ENCODE peak calls at places on chromosome 2, in six cellular contexts. One of them, this sample, is unnamed.
A peak's percentile ranks its signal among the peaks of the same experiment; 100 is the strongest.

GRCh38 chr2:196274387-196274809 is 103.0 kb upstream of the STK17B start:
- DNase-seq in mesendoderm: no peak
- DNase-seq in mesenchymal stem cell: peak; percentile 67
- DNase-seq in H9: no peak
- DNase-seq in neuronal stem cell: no peak
- DNase-seq in H1: no peak
- DNase-seq in this sample: peak; percentile 56

GRCh38 chr2:36701391-36701795 is 4.9 kb downstream of the VIT start:
- DNase-seq in mesenchymal stem cell: no peak
- DNase-seq in mesendoderm: peak; percentile 75
- DNase-seq in H1: no peak
- DNase-seq in H9: no peak
- DNase-seq in neuronal stem cell: no peak
- DNase-seq in this sample: peak; percentile 20

GRCh38 chr2:71545572-71546274 is 92.4 kb downstream of the DYSF start:
- DNase-seq in neuronal stem cell: peak; percentile 72
- DNase-seq in H1: peak; percentile 56
- DNase-seq in mesenchymal stem cell: peak; percentile 61
- DNase-seq in H9: peak; percentile 78
- DNase-seq in mesendoderm: peak; percentile 83
- DNase-seq in this sample: peak; percentile 55

GRCh38 chr2:171201767-171202166 is 41.1 kb upstream of the TLK1 start:
- DNase-seq in H9: no peak
- DNase-seq in H1: no peak
- DNase-seq in mesenchymal stem cell: no peak
- DNase-seq in mesendoderm: no peak
- DNase-seq in neuronal stem cell: no peak
- DNase-seq in this sample: no peak

GRCh38 chr2:128754246-128754724 is 435.6 kb upstream of the HS6ST1 start:
- DNase-seq in mesenchymal stem cell: peak; percentile 69
- DNase-seq in H1: no peak
- DNase-seq in mesendoderm: no peak
- DNase-seq in H9: no peak
- DNase-seq in neuronal stem cell: no peak
- DNase-seq in this sample: no peak

GRCh38 chr2:105104208-105104731 is 66.4 kb downstream of the MRPS9 start:
- DNase-seq in neuronal stem cell: no peak
- DNase-seq in H9: no peak
- DNase-seq in H1: no peak
- DNase-seq in mesendoderm: peak; percentile 17
- DNase-seq in mesenchymal stem cell: no peak
- DNase-seq in this sample: peak; percentile 82

GRCh38 chr2:72926368-72926767 is 9.0 kb downstream of the EMX1 start:
- DNase-seq in neuronal stem cell: no peak
- DNase-seq in H9: peak; percentile 21
- DNase-seq in mesenchymal stem cell: no peak
- DNase-seq in H1: no peak
- DNase-seq in mesendoderm: no peak
- DNase-seq in this sample: no peak

GRCh38 chr2:21452263-21452662 is 328.5 kb downstream of the TDRD15 start:
- DNase-seq in H9: no peak
- DNase-seq in H1: no peak
- DNase-seq in mesenchymal stem cell: no peak
- DNase-seq in mesendoderm: peak; percentile 83
- DNase-seq in neuronal stem cell: no peak
- DNase-seq in this sample: no peak

GRCh38 chr2:53353372-53354111 is 414.1 kb upstream of the CHAC2 start:
- DNase-seq in mesendoderm: peak; percentile 57
- DNase-seq in neuronal stem cell: peak; percentile 4
- DNase-seq in mesenchymal stem cell: peak; percentile 51
- DNase-seq in H1: no peak
- DNase-seq in H9: peak; percentile 41
- DNase-seq in this sample: peak; percentile 15

GRCh38 chr2:64021578-64021977 is 2.4 kb upstream of the VPS54 start:
- DNase-seq in H9: no peak
- DNase-seq in mesendoderm: no peak
- DNase-seq in H1: no peak
- DNase-seq in neuronal stem cell: no peak
- DNase-seq in mesenchymal stem cell: peak; percentile 61
- DNase-seq in this sample: peak; percentile 46

GRCh38 chr2:200756618-200757321 is 54.9 kb upstream of the BZW1 start:
- DNase-seq in neuronal stem cell: no peak
- DNase-seq in mesenchymal stem cell: peak; percentile 77
- DNase-seq in H9: peak; percentile 41
- DNase-seq in mesendoderm: peak; percentile 32
- DNase-seq in H1: no peak
- DNase-seq in this sample: peak; percentile 91

GRCh38 chr2:227623225-227623624 is 5.9 kb downstream of the SCYGR4 start:
- DNase-seq in mesenchymal stem cell: peak; percentile 52
- DNase-seq in H9: no peak
- DNase-seq in neuronal stem cell: no peak
- DNase-seq in H1: no peak
- DNase-seq in mesendoderm: no peak
- DNase-seq in this sample: peak; percentile 75

GRCh38 chr2:43276962-43277383 is 50.6 kb upstream of the ZFP36L2 start:
- DNase-seq in neuronal stem cell: no peak
- DNase-seq in H1: no peak
- DNase-seq in H9: no peak
- DNase-seq in mesendoderm: peak; percentile 19
- DNase-seq in mesenchymal stem cell: peak; percentile 27
- DNase-seq in this sample: no peak

GRCh38 chr2:38296381-38296780 is 80.7 kb downstream of the ATL2 start:
- DNase-seq in mesenchymal stem cell: no peak
- DNase-seq in H9: no peak
- DNase-seq in neuronal stem cell: no peak
- DNase-seq in mesendoderm: no peak
- DNase-seq in H1: no peak
- DNase-seq in this sample: no peak

GRCh38 chr2:46803911-46804670 is 111.5 kb downstream of the MCFD2 start:
- DNase-seq in mesenchymal stem cell: peak; percentile 42
- DNase-seq in H9: no peak
- DNase-seq in H1: no peak
- DNase-seq in neuronal stem cell: no peak
- DNase-seq in mesendoderm: no peak
- DNase-seq in this sample: peak; percentile 96

GRCh38 chr2:12302140-12302539 is 414.6 kb upstream of the TRIB2 start:
- DNase-seq in mesendoderm: no peak
- DNase-seq in neuronal stem cell: no peak
- DNase-seq in H9: no peak
- DNase-seq in H1: no peak
- DNase-seq in mesenchymal stem cell: peak; percentile 79
- DNase-seq in this sample: no peak

GRCh38 chr2:168428431-168428830 is 27.6 kb upstream of the CERS6 start:
- DNase-seq in mesendoderm: no peak
- DNase-seq in H9: no peak
- DNase-seq in mesenchymal stem cell: no peak
- DNase-seq in H1: no peak
- DNase-seq in neuronal stem cell: no peak
- DNase-seq in this sample: no peak

GRCh38 chr2:149860276-149860921 is 272.8 kb upstream of the MMADHC start:
- DNase-seq in H9: no peak
- DNase-seq in mesenchymal stem cell: peak; percentile 96
- DNase-seq in neuronal stem cell: no peak
- DNase-seq in mesendoderm: peak; percentile 10
- DNase-seq in H1: no peak
- DNase-seq in this sample: peak; percentile 92

GRCh38 chr2:48795065-48795464 is 39.5 kb upstream of the LHCGR start:
- DNase-seq in H1: no peak
- DNase-seq in neuronal stem cell: no peak
- DNase-seq in H9: no peak
- DNase-seq in mesendoderm: no peak
- DNase-seq in mesenchymal stem cell: no peak
- DNase-seq in this sample: no peak

GRCh38 chr2:170148161-170148560 is 29.8 kb upstream of the MYO3B start:
- DNase-seq in H1: no peak
- DNase-seq in mesenchymal stem cell: peak; percentile 50
- DNase-seq in mesendoderm: no peak
- DNase-seq in H9: no peak
- DNase-seq in neuronal stem cell: no peak
- DNase-seq in this sample: peak; percentile 14

GRCh38 chr2:140013556-140014270 is 1233.5 kb upstream of the NXPH2 start:
- DNase-seq in mesenchymal stem cell: no peak
- DNase-seq in H9: no peak
- DNase-seq in H1: no peak
- DNase-seq in neuronal stem cell: no peak
- DNase-seq in mesendoderm: no peak
- DNase-seq in this sample: no peak

GRCh38 chr2:222912117-222912516 is 51.3 kb downstream of the ACSL3 start:
- DNase-seq in H9: no peak
- DNase-seq in mesendoderm: peak; percentile 57
- DNase-seq in neuronal stem cell: no peak
- DNase-seq in H1: no peak
- DNase-seq in mesenchymal stem cell: peak; percentile 23
- DNase-seq in this sample: peak; percentile 46

GRCh38 chr2:227414846-227415245 is 27.1 kb upstream of the SCYGR1 start:
- DNase-seq in neuronal stem cell: no peak
- DNase-seq in H1: no peak
- DNase-seq in H9: no peak
- DNase-seq in mesenchymal stem cell: peak; percentile 50
- DNase-seq in mesendoderm: no peak
- DNase-seq in this sample: peak; percentile 66

GRCh38 chr2:2892378-2892777 is 485.2 kb downstream of the EIPR1 start:
- DNase-seq in H9: peak; percentile 10
- DNase-seq in mesenchymal stem cell: no peak
- DNase-seq in mesendoderm: no peak
- DNase-seq in H1: no peak
- DNase-seq in neuronal stem cell: no peak
- DNase-seq in this sample: no peak

GRCh38 chr2:42513252-42513918 is 19.6 kb upstream of the KCNG3 start:
- DNase-seq in H1: no peak
- DNase-seq in neuronal stem cell: no peak
- DNase-seq in mesendoderm: peak; percentile 92
- DNase-seq in H9: peak; percentile 72
- DNase-seq in mesenchymal stem cell: peak; percentile 68
- DNase-seq in this sample: peak; percentile 43

GRCh38 chr2:25617948-25618646 is 55.3 kb downstream of the DTNB start:
- DNase-seq in H1: no peak
- DNase-seq in mesenchymal stem cell: no peak
- DNase-seq in neuronal stem cell: no peak
- DNase-seq in mesendoderm: no peak
- DNase-seq in H9: no peak
- DNase-seq in this sample: peak; percentile 92

GRCh38 chr2:179614121-179614520 is 247.3 kb downstream of the ZNF385B start:
- DNase-seq in H9: no peak
- DNase-seq in H1: no peak
- DNase-seq in neuronal stem cell: no peak
- DNase-seq in mesendoderm: no peak
- DNase-seq in mesenchymal stem cell: no peak
- DNase-seq in this sample: peak; percentile 40

GRCh38 chr2:86105969-86106945 is at the start of gene PTCD3:
- DNase-seq in mesenchymal stem cell: peak; percentile 98
- DNase-seq in H9: peak; percentile 95
- DNase-seq in neuronal stem cell: peak; percentile 88
- DNase-seq in H1: peak; percentile 77
- DNase-seq in mesendoderm: peak; percentile 98
- DNase-seq in this sample: peak; percentile 95

GRCh38 chr2:86105252-86105968 is at the start of gene POLR1A:
- DNase-seq in neuronal stem cell: peak; percentile 92
- DNase-seq in mesenchymal stem cell: peak; percentile 97
- DNase-seq in mesendoderm: peak; percentile 98
- DNase-seq in H1: peak; percentile 76
- DNase-seq in H9: peak; percentile 93
- DNase-seq in this sample: peak; percentile 94

GRCh38 chr2:86102157-86102556 is 3.5 kb downstream of the POLR1A start:
- DNase-seq in H9: no peak
- DNase-seq in mesendoderm: no peak
- DNase-seq in neuronal stem cell: no peak
- DNase-seq in H1: no peak
- DNase-seq in mesenchymal stem cell: no peak
- DNase-seq in this sample: no peak

GRCh38 chr2:86107031-86107430 is 996 bp downstream of the PTCD3 start:
- DNase-seq in mesenchymal stem cell: peak; percentile 15
- DNase-seq in H1: no peak
- DNase-seq in neuronal stem cell: no peak
- DNase-seq in H9: no peak
- DNase-seq in mesendoderm: peak; percentile 12
- DNase-seq in this sample: no peak
- H3K4ac ChIP-seq in mesenchymal stem cell: no peak overlapping the region
- H3K4ac ChIP-seq in H1: no peak overlapping the region
- H3K4ac ChIP-seq in neuronal stem cell: no peak overlapping the region
- H3K4ac ChIP-seq in H9: no peak overlapping the region
- H3K4ac ChIP-seq in mesendoderm: no peak overlapping the region
- H3K4ac ChIP-seq in this sample: no peak overlapping the region

GRCh38 chr2:241505086-241505780 is 3.2 kb downstream of the STK25 start:
- DNase-seq in mesendoderm: no peak
- DNase-seq in H1: no peak
- DNase-seq in H9: no peak
- DNase-seq in neuronal stem cell: no peak
- DNase-seq in mesenchymal stem cell: no peak
- DNase-seq in this sample: no peak
- H3K4ac ChIP-seq in mesendoderm: no peak overlapping the region
- H3K4ac ChIP-seq in H1: no peak overlapping the region
- H3K4ac ChIP-seq in H9: no peak overlapping the region
- H3K4ac ChIP-seq in neuronal stem cell: no peak overlapping the region
- H3K4ac ChIP-seq in mesenchymal stem cell: no peak overlapping the region
- H3K4ac ChIP-seq in this sample: no peak overlapping the region

GRCh38 chr2:191249131-191249813 is 4.1 kb downstream of the MYO1B start:
- DNase-seq in neuronal stem cell: no peak
- DNase-seq in H1: no peak
- DNase-seq in H9: no peak
- DNase-seq in mesenchymal stem cell: peak; percentile 72
- DNase-seq in mesendoderm: no peak
- DNase-seq in this sample: peak; percentile 64

GRCh38 chr2:191247381-191248057 is 2.3 kb downstream of the MYO1B start:
- DNase-seq in H9: no peak
- DNase-seq in H1: peak; percentile 13
- DNase-seq in neuronal stem cell: no peak
- DNase-seq in mesendoderm: peak; percentile 94
- DNase-seq in mesenchymal stem cell: peak; percentile 98
- DNase-seq in this sample: peak; percentile 98

GRCh38 chr2:191245869-191246531 is 796 bp downstream of the MYO1B start:
- DNase-seq in mesendoderm: peak; percentile 96
- DNase-seq in H1: peak; percentile 57
- DNase-seq in neuronal stem cell: peak; percentile 77
- DNase-seq in H9: peak; percentile 89
- DNase-seq in mesenchymal stem cell: peak; percentile 85
- DNase-seq in this sample: peak; percentile 75

GRCh38 chr2:191245046-191245868 is at the start of gene MYO1B:
- DNase-seq in neuronal stem cell: peak; percentile 83
- DNase-seq in mesenchymal stem cell: peak; percentile 75
- DNase-seq in mesendoderm: peak; percentile 92
- DNase-seq in H9: peak; percentile 90
- DNase-seq in H1: peak; percentile 39
- DNase-seq in this sample: peak; percentile 74

GRCh38 chr2:191246820-191247380 is 1.7 kb downstream of the MYO1B start:
- DNase-seq in mesenchymal stem cell: peak; percentile 66
- DNase-seq in neuronal stem cell: no peak
- DNase-seq in mesendoderm: peak; percentile 67
- DNase-seq in H1: no peak
- DNase-seq in H9: no peak
- DNase-seq in this sample: no peak
- H3K4ac ChIP-seq in mesenchymal stem cell: peak overlapping the region; percentile 47
- H3K4ac ChIP-seq in neuronal stem cell: no peak overlapping the region
- H3K4ac ChIP-seq in mesendoderm: peak overlapping the region; percentile 9
- H3K4ac ChIP-seq in H1: no peak overlapping the region
- H3K4ac ChIP-seq in H9: no peak overlapping the region
- H3K4ac ChIP-seq in this sample: peak overlapping the region; percentile 91

GRCh38 chr2:202444000-202444399 is 67.9 kb downstream of the BMPR2 start:
- DNase-seq in neuronal stem cell: no peak
- DNase-seq in mesenchymal stem cell: no peak
- DNase-seq in H1: no peak
- DNase-seq in H9: no peak
- DNase-seq in mesendoderm: no peak
- DNase-seq in this sample: no peak

GRCh38 chr2:202442882-202443281 is 66.8 kb downstream of the BMPR2 start:
- DNase-seq in H1: no peak
- DNase-seq in mesenchymal stem cell: peak; percentile 67
- DNase-seq in neuronal stem cell: no peak
- DNase-seq in H9: no peak
- DNase-seq in mesendoderm: peak; percentile 72
- DNase-seq in this sample: peak; percentile 52
- H3K4ac ChIP-seq in H1: no peak overlapping the region
- H3K4ac ChIP-seq in mesenchymal stem cell: no peak overlapping the region
- H3K4ac ChIP-seq in neuronal stem cell: no peak overlapping the region
- H3K4ac ChIP-seq in H9: no peak overlapping the region
- H3K4ac ChIP-seq in mesendoderm: no peak overlapping the region
- H3K4ac ChIP-seq in this sample: no peak overlapping the region

This sample was measured in IMR-90.